ENCODE peak calls at places on chromosomes 7 and 10, in eight cellular contexts. One of them, this sample, is unnamed.

GRCh38 chr10:77442790-77443189 is 194.8 kb downstream of the KCNMA1 start:
- DNase-seq in lower leg skin: no peak
- DNase-seq in IMR-90: no peak
- DNase-seq in sigmoid colon: no peak
- DNase-seq in astrocyte of the spinal cord: no peak
- DNase-seq in epithelial cell of esophagus: no peak
- DNase-seq in astrocyte: no peak
- DNase-seq in tibial nerve: no peak
- DNase-seq in this sample: no peak

GRCh38 chr10:119120413-119120867 is 16.5 kb downstream of the DENND10 start:
- DNase-seq in astrocyte of the spinal cord: peak
- DNase-seq in epithelial cell of esophagus: no peak
- DNase-seq in tibial nerve: no peak
- DNase-seq in IMR-90: peak
- DNase-seq in astrocyte: peak
- DNase-seq in sigmoid colon: peak
- DNase-seq in lower leg skin: no peak
- DNase-seq in this sample: no peak

GRCh38 chr7:26490631-26491624 is 199.3 kb downstream of the SNX10 start:
- DNase-seq in astrocyte of the spinal cord: no peak
- DNase-seq in astrocyte: no peak
- DNase-seq in sigmoid colon: no peak
- DNase-seq in IMR-90: no peak
- DNase-seq in tibial nerve: no peak
- DNase-seq in lower leg skin: peak
- DNase-seq in epithelial cell of esophagus: peak
- DNase-seq in this sample: peak

GRCh38 chr7:144256112-144256511 is 8.5 kb downstream of the OR2A7 start:
- DNase-seq in astrocyte of the spinal cord: no peak
- DNase-seq in sigmoid colon: no peak
- DNase-seq in epithelial cell of esophagus: peak
- DNase-seq in lower leg skin: peak
- DNase-seq in astrocyte: no peak
- DNase-seq in tibial nerve: no peak
- DNase-seq in IMR-90: no peak
- DNase-seq in this sample: no peak

GRCh38 chr10:28241766-28242399 is 61.0 kb downstream of the MPP7 start:
- DNase-seq in epithelial cell of esophagus: peak
- DNase-seq in sigmoid colon: no peak
- DNase-seq in astrocyte of the spinal cord: peak
- DNase-seq in lower leg skin: no peak
- DNase-seq in astrocyte: no peak
- DNase-seq in tibial nerve: peak
- DNase-seq in IMR-90: peak
- DNase-seq in this sample: no peak

GRCh38 chr7:132065193-132065972 is 509.0 kb upstream of the PODXL start:
- DNase-seq in astrocyte of the spinal cord: peak
- DNase-seq in epithelial cell of esophagus: peak
- DNase-seq in tibial nerve: peak
- DNase-seq in sigmoid colon: peak
- DNase-seq in astrocyte: peak
- DNase-seq in IMR-90: peak
- DNase-seq in lower leg skin: peak
- DNase-seq in this sample: peak

GRCh38 chr7:107408349-107408748 is 61.5 kb upstream of the GPR22 start:
- DNase-seq in IMR-90: peak
- DNase-seq in epithelial cell of esophagus: no peak
- DNase-seq in tibial nerve: no peak
- DNase-seq in astrocyte of the spinal cord: no peak
- DNase-seq in sigmoid colon: no peak
- DNase-seq in astrocyte: no peak
- DNase-seq in lower leg skin: no peak
- DNase-seq in this sample: no peak

GRCh38 chr7:140641532-140642191 is 1.0 kb upstream of the DENND2A start:
- DNase-seq in tibial nerve: no peak
- DNase-seq in IMR-90: no peak
- DNase-seq in epithelial cell of esophagus: no peak
- DNase-seq in astrocyte of the spinal cord: no peak
- DNase-seq in astrocyte: no peak
- DNase-seq in lower leg skin: no peak
- DNase-seq in sigmoid colon: peak
- DNase-seq in this sample: no peak

GRCh38 chr10:24324651-24325050 is 115.7 kb downstream of the KIAA1217 start:
- DNase-seq in sigmoid colon: no peak
- DNase-seq in epithelial cell of esophagus: peak
- DNase-seq in IMR-90: no peak
- DNase-seq in tibial nerve: no peak
- DNase-seq in astrocyte of the spinal cord: no peak
- DNase-seq in astrocyte: no peak
- DNase-seq in lower leg skin: no peak
- DNase-seq in this sample: no peak

GRCh38 chr7:143367972-143368371 is 5.5 kb upstream of the FAM131B start:
- DNase-seq in epithelial cell of esophagus: peak
- DNase-seq in lower leg skin: no peak
- DNase-seq in tibial nerve: no peak
- DNase-seq in IMR-90: no peak
- DNase-seq in astrocyte of the spinal cord: no peak
- DNase-seq in sigmoid colon: peak
- DNase-seq in astrocyte: no peak
- DNase-seq in this sample: no peak

GRCh38 chr10:77417806-77418205 is 219.8 kb downstream of the KCNMA1 start:
- DNase-seq in lower leg skin: no peak
- DNase-seq in tibial nerve: no peak
- DNase-seq in epithelial cell of esophagus: no peak
- DNase-seq in sigmoid colon: no peak
- DNase-seq in astrocyte of the spinal cord: no peak
- DNase-seq in astrocyte: no peak
- DNase-seq in IMR-90: no peak
- DNase-seq in this sample: no peak

GRCh38 chr10:104120903-104121484 is 977 bp upstream of the SFR1 start:
- DNase-seq in astrocyte of the spinal cord: peak
- DNase-seq in lower leg skin: peak
- DNase-seq in epithelial cell of esophagus: peak
- DNase-seq in tibial nerve: peak
- DNase-seq in sigmoid colon: peak
- DNase-seq in IMR-90: peak
- DNase-seq in astrocyte: peak
- DNase-seq in this sample: peak

GRCh38 chr7:144784943-144785342 is 50.9 kb downstream of the TPK1 start:
- DNase-seq in astrocyte of the spinal cord: no peak
- DNase-seq in sigmoid colon: peak
- DNase-seq in lower leg skin: no peak
- DNase-seq in epithelial cell of esophagus: peak
- DNase-seq in IMR-90: no peak
- DNase-seq in astrocyte: no peak
- DNase-seq in tibial nerve: peak
- DNase-seq in this sample: no peak

GRCh38 chr10:6211341-6212265 is 8.9 kb downstream of the PFKFB3 start:
- DNase-seq in tibial nerve: no peak
- DNase-seq in lower leg skin: no peak
- DNase-seq in epithelial cell of esophagus: no peak
- DNase-seq in sigmoid colon: peak
- DNase-seq in astrocyte: peak
- DNase-seq in astrocyte of the spinal cord: no peak
- DNase-seq in IMR-90: peak
- DNase-seq in this sample: no peak

GRCh38 chr10:89693176-89693575 is 8.2 kb upstream of the KIF20B start:
- DNase-seq in epithelial cell of esophagus: no peak
- DNase-seq in IMR-90: no peak
- DNase-seq in astrocyte of the spinal cord: no peak
- DNase-seq in sigmoid colon: no peak
- DNase-seq in lower leg skin: no peak
- DNase-seq in tibial nerve: no peak
- DNase-seq in astrocyte: no peak
- DNase-seq in this sample: no peak

GRCh38 chr10:101492205-101492604 is 95.9 kb downstream of the POLL start:
- DNase-seq in lower leg skin: no peak
- DNase-seq in IMR-90: no peak
- DNase-seq in astrocyte: no peak
- DNase-seq in astrocyte of the spinal cord: no peak
- DNase-seq in sigmoid colon: no peak
- DNase-seq in epithelial cell of esophagus: no peak
- DNase-seq in tibial nerve: no peak
- DNase-seq in this sample: no peak

GRCh38 chr7:47495269-47495875 is 86.5 kb downstream of the TNS3 start:
- DNase-seq in astrocyte of the spinal cord: no peak
- DNase-seq in astrocyte: no peak
- DNase-seq in tibial nerve: no peak
- DNase-seq in IMR-90: no peak
- DNase-seq in sigmoid colon: no peak
- DNase-seq in lower leg skin: no peak
- DNase-seq in epithelial cell of esophagus: no peak
- DNase-seq in this sample: no peak
- H3K4me3 ChIP-seq in astrocyte of the spinal cord: no peak
- H3K4me3 ChIP-seq in astrocyte: no peak
- H3K4me3 ChIP-seq in tibial nerve: no peak
- H3K4me3 ChIP-seq in IMR-90: no peak
- H3K4me3 ChIP-seq in sigmoid colon: no peak
- H3K4me3 ChIP-seq in lower leg skin: no peak
- H3K4me3 ChIP-seq in epithelial cell of esophagus: no peak
- H3K4me3 ChIP-seq in this sample: no peak

GRCh38 chr7:97020601-97021442 is 3.8 kb downstream of the DLX5 start:
- DNase-seq in astrocyte: no peak
- DNase-seq in lower leg skin: no peak
- DNase-seq in IMR-90: no peak
- DNase-seq in tibial nerve: no peak
- DNase-seq in sigmoid colon: no peak
- DNase-seq in epithelial cell of esophagus: no peak
- DNase-seq in astrocyte of the spinal cord: no peak
- DNase-seq in this sample: no peak

GRCh38 chr7:97022451-97023306 is 2.0 kb downstream of the DLX5 start:
- DNase-seq in epithelial cell of esophagus: no peak
- DNase-seq in tibial nerve: no peak
- DNase-seq in sigmoid colon: no peak
- DNase-seq in astrocyte: no peak
- DNase-seq in lower leg skin: peak
- DNase-seq in astrocyte of the spinal cord: no peak
- DNase-seq in IMR-90: no peak
- DNase-seq in this sample: no peak

GRCh38 chr7:97018775-97019535 is 5.7 kb downstream of the DLX5 start:
- DNase-seq in IMR-90: no peak
- DNase-seq in tibial nerve: no peak
- DNase-seq in lower leg skin: no peak
- DNase-seq in astrocyte of the spinal cord: no peak
- DNase-seq in sigmoid colon: no peak
- DNase-seq in astrocyte: no peak
- DNase-seq in epithelial cell of esophagus: no peak
- DNase-seq in this sample: no peak

GRCh38 chr7:97019710-97020109 is 4.9 kb downstream of the DLX5 start:
- DNase-seq in sigmoid colon: no peak
- DNase-seq in epithelial cell of esophagus: no peak
- DNase-seq in IMR-90: no peak
- DNase-seq in astrocyte: no peak
- DNase-seq in astrocyte of the spinal cord: no peak
- DNase-seq in tibial nerve: no peak
- DNase-seq in lower leg skin: no peak
- DNase-seq in this sample: no peak

GRCh38 chr7:97021443-97022261 is 3.0 kb downstream of the DLX5 start:
- DNase-seq in astrocyte: no peak
- DNase-seq in tibial nerve: no peak
- DNase-seq in lower leg skin: no peak
- DNase-seq in sigmoid colon: no peak
- DNase-seq in epithelial cell of esophagus: no peak
- DNase-seq in astrocyte of the spinal cord: no peak
- DNase-seq in IMR-90: no peak
- DNase-seq in this sample: no peak
- H3K4me3 ChIP-seq in astrocyte: no peak
- H3K4me3 ChIP-seq in tibial nerve: no peak
- H3K4me3 ChIP-seq in lower leg skin: no peak
- H3K4me3 ChIP-seq in sigmoid colon: no peak
- H3K4me3 ChIP-seq in epithelial cell of esophagus: no peak
- H3K4me3 ChIP-seq in astrocyte of the spinal cord: no peak
- H3K4me3 ChIP-seq in IMR-90: no peak
- H3K4me3 ChIP-seq in this sample: no peak

GRCh38 chr7:105685099-105685609 is 103.9 kb upstream of the EFCAB10 start:
- DNase-seq in tibial nerve: no peak
- DNase-seq in epithelial cell of esophagus: peak
- DNase-seq in astrocyte of the spinal cord: no peak
- DNase-seq in sigmoid colon: no peak
- DNase-seq in astrocyte: no peak
- DNase-seq in IMR-90: peak
- DNase-seq in lower leg skin: no peak
- DNase-seq in this sample: no peak
- H3K4me3 ChIP-seq in tibial nerve: no peak
- H3K4me3 ChIP-seq in epithelial cell of esophagus: no peak
- H3K4me3 ChIP-seq in astrocyte of the spinal cord: no peak
- H3K4me3 ChIP-seq in sigmoid colon: no peak
- H3K4me3 ChIP-seq in astrocyte: no peak
- H3K4me3 ChIP-seq in IMR-90: no peak
- H3K4me3 ChIP-seq in lower leg skin: no peak
- H3K4me3 ChIP-seq in this sample: no peak

GRCh38 chr7:10038351-10038750 is 935.3 kb upstream of the PHF14 start:
- DNase-seq in IMR-90: no peak
- DNase-seq in sigmoid colon: no peak
- DNase-seq in astrocyte of the spinal cord: peak
- DNase-seq in lower leg skin: no peak
- DNase-seq in tibial nerve: no peak
- DNase-seq in epithelial cell of esophagus: no peak
- DNase-seq in astrocyte: no peak
- DNase-seq in this sample: no peak

GRCh38 chr7:10040674-10041073 is 933.0 kb upstream of the PHF14 start:
- DNase-seq in sigmoid colon: no peak
- DNase-seq in astrocyte: no peak
- DNase-seq in lower leg skin: no peak
- DNase-seq in IMR-90: no peak
- DNase-seq in epithelial cell of esophagus: no peak
- DNase-seq in astrocyte of the spinal cord: no peak
- DNase-seq in tibial nerve: no peak
- DNase-seq in this sample: no peak

GRCh38 chr7:10036693-10037092 is 937.0 kb upstream of the PHF14 start:
- DNase-seq in astrocyte of the spinal cord: no peak
- DNase-seq in astrocyte: no peak
- DNase-seq in lower leg skin: no peak
- DNase-seq in epithelial cell of esophagus: no peak
- DNase-seq in sigmoid colon: no peak
- DNase-seq in IMR-90: no peak
- DNase-seq in tibial nerve: no peak
- DNase-seq in this sample: no peak

DNA sequence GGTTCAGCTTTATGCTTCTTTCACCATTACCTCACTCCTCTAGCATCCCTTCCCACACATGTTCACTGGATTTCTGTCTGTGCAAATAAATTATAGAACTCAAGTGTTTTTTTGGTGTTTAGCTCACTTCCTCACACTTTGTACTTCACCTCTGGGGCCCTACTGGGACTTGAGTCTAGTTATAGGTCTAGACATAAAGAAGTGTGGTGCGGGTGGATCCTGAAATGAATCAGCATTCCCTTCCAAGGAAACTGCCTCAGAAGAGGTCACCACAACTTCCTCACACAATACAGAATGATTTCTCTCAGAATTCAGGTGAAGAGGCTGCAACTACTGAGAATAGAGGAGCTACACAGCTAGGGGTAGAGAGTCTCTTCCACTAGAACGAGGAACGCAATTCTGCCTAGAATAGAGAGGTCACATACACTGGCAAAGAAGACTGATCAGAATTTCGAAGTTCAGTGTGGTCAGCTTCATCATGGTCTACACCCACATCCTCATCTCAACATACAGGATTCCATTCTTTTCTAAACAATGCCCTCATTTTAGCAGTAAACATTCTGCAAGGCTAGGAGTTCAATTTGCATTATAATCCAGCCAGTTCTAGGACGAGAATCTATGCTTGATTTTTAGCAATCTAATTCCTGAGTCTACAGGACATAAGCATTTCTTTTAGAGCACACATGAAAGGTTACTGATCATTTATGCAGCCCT is 938.7 kb upstream of the PHF14 start:
- DNase-seq in astrocyte: no peak
- DNase-seq in astrocyte of the spinal cord: no peak
- DNase-seq in tibial nerve: no peak
- DNase-seq in sigmoid colon: no peak
- DNase-seq in IMR-90: no peak
- DNase-seq in epithelial cell of esophagus: no peak
- DNase-seq in lower leg skin: no peak
- DNase-seq in this sample: no peak
- H3K4me3 ChIP-seq in astrocyte: no peak
- H3K4me3 ChIP-seq in astrocyte of the spinal cord: no peak
- H3K4me3 ChIP-seq in tibial nerve: no peak
- H3K4me3 ChIP-seq in sigmoid colon: no peak
- H3K4me3 ChIP-seq in IMR-90: no peak
- H3K4me3 ChIP-seq in epithelial cell of esophagus: no peak
- H3K4me3 ChIP-seq in lower leg skin: no peak
- H3K4me3 ChIP-seq in this sample: no peak